ENCODE peak calls at places on chromosomes 12 and 14, in nine cellular contexts. V, O, X, J, B, Y, F, H and S are unnamed samples.

GRCh38 chr12:120069278-120069677 is 47.3 kb downstream of the RAB35 start:
- DNase-seq in B (no peak), Y (no peak), H (no peak), X (no peak), V (no peak), O (no peak), J (no peak), F (no peak), S (no peak)

GRCh38 chr12:28177862-28178261 is 12.4 kb upstream of the CCDC91 start:
- DNase-seq in B (no peak), X (no peak), J (no peak), Y (no peak), V (no peak), H (no peak), O (no peak), F (no peak), S (no peak)

GRCh38 chr12:103499571-103499970 is 3.8 kb upstream of the C12orf42 start:
- DNase-seq in H (no peak), O (no peak), F (no peak), B (no peak), J (no peak), Y (no peak), V (no peak), X (no peak), S (no peak)

GRCh38 chr14:101499513-101499912 is 61.8 kb upstream of the DIO3 start:
- DNase-seq in H (no peak), V (no peak), Y (no peak), O (no peak), F (no peak), J (peak), B (no peak), X (peak), S (no peak)

GRCh38 chr12:1799068-1799881 is 21.1 kb upstream of the LRTM2 start:
- DNase-seq in Y (no peak), F (no peak), J (peak), B (no peak), X (peak), V (no peak), H (no peak), O (no peak), S (no peak)

GRCh38 chr14:75401356-75401755 is 26.5 kb upstream of the JDP2 start:
- DNase-seq in V (no peak), F (no peak), O (no peak), H (no peak), J (no peak), B (peak), X (peak), Y (peak), S (peak)

GRCh38 chr12:119412811-119413794 is 78.6 kb downstream of the CCDC60 start:
- DNase-seq in H (peak), B (peak), X (peak), F (peak), O (peak), J (no peak), Y (peak), V (peak), S (peak)

GRCh38 chr14:103097994-103098957 is 3.8 kb downstream of the EXOC3L4 start:
- DNase-seq in F (no peak), V (no peak), X (no peak), H (no peak), Y (no peak), O (no peak), B (no peak), J (no peak), S (no peak)

GRCh38 chr12:102689701-102690100 is 209.3 kb upstream of the IGF1 start:
- DNase-seq in V (no peak), O (no peak), X (no peak), H (no peak), Y (no peak), F (no peak), J (no peak), B (no peak), S (no peak)

GRCh38 chr14:104290058-104290667 is 151.8 kb downstream of the KIF26A start:
- DNase-seq in B (no peak), H (no peak), J (no peak), F (no peak), Y (no peak), X (no peak), O (no peak), V (no peak), S (no peak)

GRCh38 chr12:55681142-55682077 is 26.3 kb downstream of the ITGA7 start:
- DNase-seq in J (no peak), Y (peak), H (peak), B (peak), F (no peak), V (no peak), X (no peak), O (peak), S (peak)

GRCh38 chr14:83988274-83988673 is 1541.7 kb upstream of the FLRT2 start:
- DNase-seq in X (no peak), Y (no peak), B (peak), O (no peak), V (no peak), F (no peak), H (no peak), J (no peak), S (peak)
- TF ChIP-seq CTCF in X (no peak), Y (no peak), B (no peak), O (no peak), V (no peak), F (no peak), H (no peak), J (no peak), S (peak)

GRCh38 chr12:68069276-68069675 is 80.0 kb downstream of the IFNG-AS1 start:
- DNase-seq in Y (no peak), V (no peak), B (peak), X (no peak), O (no peak), J (no peak), H (no peak), F (no peak), S (no peak)

GRCh38 chr12:68065687-68066086 is 76.4 kb downstream of the IFNG-AS1 start:
- DNase-seq in X (no peak), O (no peak), Y (no peak), J (no peak), B (no peak), V (no peak), H (no peak), F (no peak), S (no peak)

GRCh38 chr12:68065163-68065562 is 75.9 kb downstream of the IFNG-AS1 start:
- DNase-seq in J (no peak), B (no peak), Y (no peak), F (no peak), H (no peak), V (no peak), O (no peak), X (no peak), S (no peak)

GRCh38 chr12:68070957-68071356 is 81.7 kb downstream of the IFNG-AS1 start:
- DNase-seq in B (no peak), O (no peak), H (no peak), J (no peak), X (no peak), F (no peak), Y (no peak), V (no peak), S (no peak)

GRCh38 chr12:68067762-68068376 is 78.6 kb downstream of the IFNG-AS1 start:
- DNase-seq in X (no peak), O (no peak), Y (no peak), J (no peak), V (no peak), H (no peak), B (no peak), F (no peak), S (no peak)
- TF ChIP-seq CTCF in X (no peak), O (peak), Y (no peak), J (no peak), V (peak), H (peak), B (peak), F (no peak), S (peak)

GRCh38 chr14:91911474-91912032 is 35.9 kb downstream of the FBLN5 start:
- DNase-seq in X (no peak), H (peak), F (peak), V (no peak), Y (peak), B (peak), O (no peak), J (peak), S (no peak)
- TF ChIP-seq CTCF in X (peak), H (peak), F (no peak), V (peak), Y (peak), B (peak), O (peak), J (peak), S (peak)

DNA sequence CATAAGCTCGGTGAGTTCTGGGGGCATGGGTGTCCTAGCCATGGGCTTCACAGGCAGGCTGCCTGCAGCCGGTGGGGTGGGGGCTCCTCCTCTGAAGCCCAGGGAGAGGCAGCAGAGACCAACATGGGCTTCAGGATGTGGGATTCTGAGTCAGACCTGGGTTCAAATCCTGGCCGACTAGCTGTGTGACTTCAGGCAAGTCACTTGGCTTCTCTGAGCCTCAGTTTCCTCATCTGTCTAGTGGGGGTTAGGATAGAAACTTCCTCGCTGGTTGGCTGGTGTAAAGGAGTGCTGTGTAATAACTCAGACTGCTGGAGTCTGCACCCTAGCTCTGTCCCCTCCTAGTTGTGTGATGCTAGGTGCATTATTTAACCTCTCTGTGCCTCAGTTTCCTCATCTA is 12.2 kb downstream of the RNFT2 start:
- DNase-seq in O (no peak), X (no peak), Y (no peak), H (no peak), B (no peak), F (no peak), J (no peak), V (no peak), S (no peak)
- TF ChIP-seq CTCF in O (no peak), X (no peak), Y (no peak), H (no peak), B (no peak), F (no peak), J (no peak), V (no peak), S (no peak)

DNA sequence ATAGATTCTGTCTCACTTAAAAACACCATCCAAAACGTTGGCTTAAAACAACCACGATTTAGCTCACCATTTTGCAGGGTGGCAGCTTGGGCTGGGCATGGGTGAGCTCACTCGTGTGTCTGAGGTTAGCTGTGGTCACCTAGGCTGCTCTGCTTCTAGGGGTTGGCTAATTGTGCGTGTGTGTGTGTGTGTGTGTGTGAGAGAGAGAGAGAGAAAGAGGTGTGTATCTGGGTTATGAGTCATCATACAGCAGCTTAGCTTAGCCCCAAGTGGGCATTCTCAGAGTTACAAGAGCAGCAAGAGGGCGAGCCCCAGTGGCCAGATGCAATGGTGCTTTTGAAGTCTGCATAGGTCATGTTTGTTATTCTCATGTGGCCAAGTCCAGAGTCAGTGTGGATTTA is 6.0 kb downstream of the FBXW8 start:
- DNase-seq in J (peak), O (peak), Y (no peak), B (peak), V (peak), F (peak), H (peak), X (no peak), S (peak)
- TF ChIP-seq CTCF in J (no peak), O (peak), Y (no peak), B (peak), V (peak), F (no peak), H (peak), X (no peak), S (peak)

GRCh38 chr14:31420013-31420318 is 384 bp downstream of the HEATR5A start:
- DNase-seq in H (peak), X (no peak), F (peak), J (no peak), Y (peak), O (no peak), B (no peak), V (no peak), S (no peak)

GRCh38 chr14:31419179-31420012 is 954 bp downstream of the HEATR5A start:
- DNase-seq in X (no peak), V (no peak), H (no peak), J (no peak), B (peak), Y (no peak), O (no peak), F (no peak), S (no peak)

GRCh38 chr14:31421200-31421599 is 850 bp upstream of the HEATR5A start:
- DNase-seq in V (no peak), F (no peak), H (no peak), J (no peak), X (no peak), Y (no peak), B (no peak), O (no peak), S (no peak)

GRCh38 chr14:31418440-31418839 is 1.9 kb downstream of the HEATR5A start:
- DNase-seq in Y (no peak), F (no peak), J (no peak), O (no peak), X (no peak), V (no peak), B (no peak), H (no peak), S (no peak)

GRCh38 chr14:31420319-31421081 is at the start of gene HEATR5A:
- DNase-seq in J (peak), X (peak), V (peak), B (peak), H (peak), O (peak), F (peak), Y (peak), S (peak)
- TF ChIP-seq CTCF in J (no peak), X (peak), V (peak), B (peak), H (no peak), O (no peak), F (peak), Y (no peak), S (peak)

GRCh38 chr12:74412607-74413230 is 124.9 kb upstream of the ATXN7L3B start:
- DNase-seq in X (no peak), V (no peak), J (no peak), Y (no peak), F (no peak), O (peak), H (no peak), B (peak), S (no peak)
- TF ChIP-seq CTCF in X (peak), V (no peak), J (peak), Y (peak), F (no peak), O (peak), H (peak), B (peak), S (peak)

GRCh38 chr14:73211251-73211650 is 26.1 kb upstream of the PAPLN start:
- DNase-seq in Y (no peak), H (no peak), V (no peak), X (no peak), B (no peak), F (no peak), J (no peak), O (no peak), S (no peak)

GRCh38 chr14:73208390-73208789 is 28.9 kb upstream of the PAPLN start:
- DNase-seq in B (no peak), J (no peak), F (no peak), H (no peak), Y (no peak), O (no peak), V (no peak), X (no peak), S (no peak)

GRCh38 chr14:73207615-73208014 is 29.7 kb upstream of the PAPLN start:
- DNase-seq in V (no peak), B (no peak), Y (no peak), J (no peak), F (no peak), O (no peak), X (no peak), H (no peak), S (no peak)

GRCh38 chr14:73209943-73210342 is 27.4 kb upstream of the PAPLN start:
- DNase-seq in Y (no peak), B (peak), X (no peak), F (no peak), O (no peak), J (no peak), V (no peak), H (no peak), S (no peak)

DNA sequence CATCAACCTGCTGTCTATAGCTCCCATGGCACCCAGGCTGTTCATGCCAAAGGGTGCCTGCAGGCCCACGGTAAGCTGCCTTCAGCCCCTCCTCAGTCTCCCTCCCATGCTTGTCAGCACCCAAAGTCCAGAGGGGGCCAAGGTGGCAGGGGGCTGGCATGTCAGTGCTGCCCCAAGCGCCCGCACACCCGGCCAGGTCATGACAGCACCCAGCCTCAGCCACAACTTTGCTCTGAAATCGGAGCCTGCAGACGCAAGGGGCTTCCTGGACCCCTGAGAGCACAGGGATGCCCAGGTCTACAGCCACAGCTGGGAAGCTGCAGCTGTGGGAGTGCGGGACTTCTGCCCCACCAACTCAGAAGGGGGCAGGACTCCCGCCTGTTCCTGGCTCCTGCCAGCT is 28.5 kb upstream of the PAPLN start:
- DNase-seq in V (no peak), X (no peak), Y (no peak), F (no peak), H (no peak), O (no peak), J (no peak), B (no peak), S (no peak)
- TF ChIP-seq CTCF in V (no peak), X (no peak), Y (no peak), F (no peak), H (no peak), O (no peak), J (no peak), B (no peak), S (no peak)

DNA sequence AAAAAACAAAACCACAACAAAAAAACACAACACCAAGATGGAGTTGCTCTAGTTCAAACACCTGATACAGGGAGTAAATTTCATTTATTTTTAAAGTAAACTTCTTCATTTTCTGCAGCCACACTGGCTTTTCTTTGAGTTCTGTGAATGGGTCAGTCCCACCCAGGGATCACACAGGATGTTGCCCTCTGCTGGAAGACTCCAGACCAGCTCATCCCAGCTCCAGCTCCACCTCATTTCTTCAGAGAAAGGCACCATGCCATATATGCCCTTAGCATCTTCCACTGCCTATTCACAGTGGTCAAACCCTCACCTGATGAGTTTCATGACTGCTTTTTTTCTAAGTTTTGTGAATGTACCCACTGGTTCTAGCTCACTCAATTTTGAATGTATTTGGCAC is 8.0 kb downstream of the GLIPR1 start:
- DNase-seq in F (no peak), Y (peak), O (no peak), V (no peak), J (no peak), H (peak), X (no peak), B (peak), S (no peak)
- TF ChIP-seq CTCF in F (peak), Y (no peak), O (peak), V (peak), J (no peak), H (peak), X (peak), B (peak), S (peak)

DNA sequence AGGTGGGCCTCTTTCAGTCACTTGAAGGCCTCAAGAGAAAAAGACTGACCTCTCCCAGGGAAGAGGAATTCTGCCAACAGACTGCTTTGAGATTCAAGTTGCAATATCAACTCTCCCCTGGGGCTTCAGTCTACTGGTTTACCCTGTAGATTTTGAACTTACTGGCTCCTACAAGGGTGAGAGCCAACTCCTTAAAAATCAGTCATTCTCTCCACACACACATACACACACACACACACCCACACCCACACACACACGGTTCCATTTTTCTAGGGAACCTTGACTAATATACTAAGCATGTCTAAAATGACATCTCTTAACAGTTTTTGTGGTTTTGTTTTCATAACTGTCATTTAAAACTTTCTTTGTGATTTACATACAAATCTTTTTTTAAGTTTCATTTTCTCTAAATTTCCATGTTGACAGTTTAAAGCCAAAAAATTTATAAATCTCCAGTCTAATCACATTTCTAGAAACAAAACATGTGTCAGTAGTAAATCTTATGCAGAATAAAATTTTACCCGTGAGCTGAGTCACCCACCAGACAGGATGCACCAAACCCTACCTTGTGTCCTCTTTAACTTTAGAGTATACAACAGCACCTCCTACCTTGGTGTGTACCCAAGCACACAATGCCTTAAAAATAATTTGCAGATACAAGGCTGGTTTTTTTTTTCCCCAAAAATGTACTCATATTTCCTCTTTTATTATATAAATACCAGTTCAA is 394.6 kb downstream of the AEBP2 start:
- DNase-seq in H (no peak), X (no peak), B (peak), J (no peak), O (no peak), Y (no peak), F (no peak), V (peak), S (no peak)
- TF ChIP-seq CTCF in H (no peak), X (no peak), B (no peak), J (no peak), O (no peak), Y (no peak), F (no peak), V (no peak), S (no peak)